ENCODE peak calls at places on chromosome 15, in eight cellular contexts. C is fibroblast of lung, E is spleen, U is heart right ventricle, H is Panc1, K is heart left ventricle, R is psoas muscle, I is tibial nerve. J is an unnamed sample.

GRCh38 chr15:31375772-31376171 is 49.1 kb downstream of the KLF13 start:
- DNase-seq in C (no peak), E (peak; percentile 64), U (no peak), H (no peak), K (no peak), R (no peak), I (no peak), J (no peak)

GRCh38 chr15:71743861-71744382 is 66.4 kb upstream of the NR2E3 start:
- DNase-seq in C (peak; percentile 63), E (no peak), U (no peak), H (no peak), K (peak; percentile 40), R (peak; percentile 61), I (peak; percentile 45), J (no peak)

GRCh38 chr15:62564889-62565288 is 399.8 kb upstream of the C2CD4B start:
- DNase-seq in C (no peak), E (no peak), U (no peak), H (no peak), K (no peak), R (no peak), I (no peak), J (no peak)

GRCh38 chr15:89654847-89655805 is at the start of gene KIF7:
- DNase-seq in C (peak; percentile 57), E (no peak), U (no peak), H (no peak), K (no peak), R (no peak), I (no peak), J (no peak)

GRCh38 chr15:87154771-87155170 is 1075.1 kb downstream of the AGBL1 start:
- DNase-seq in C (no peak), E (no peak), U (no peak), H (no peak), K (no peak), R (no peak), I (no peak), J (no peak)

GRCh38 chr15:58306591-58307312 is 125.0 kb upstream of the LIPC start:
- DNase-seq in C (peak; percentile 14), E (no peak), U (no peak), H (no peak), K (no peak), R (no peak), I (no peak), J (no peak)

GRCh38 chr15:96348112-96349027 is 17.9 kb downstream of the NR2F2 start:
- DNase-seq in C (peak; percentile 44), E (no peak), U (no peak), H (no peak), K (no peak), R (no peak), I (no peak), J (no peak)

GRCh38 chr15:73142802-73143762 is 90.8 kb downstream of the NEO1 start:
- DNase-seq in C (no peak), E (no peak), U (no peak), H (no peak), K (no peak), R (no peak), I (no peak), J (no peak)

GRCh38 chr15:36886135-36887011 is 214.0 kb downstream of the MEIS2 start:
- DNase-seq in C (no peak), E (no peak), U (no peak), H (no peak), K (no peak), R (no peak), I (no peak), J (no peak)

GRCh38 chr15:36884404-36885335 is 215.7 kb downstream of the MEIS2 start:
- DNase-seq in C (no peak), E (no peak), U (no peak), H (no peak), K (no peak), R (no peak), I (no peak), J (no peak)

GRCh38 chr15:36887214-36888017 is 212.9 kb downstream of the MEIS2 start:
- DNase-seq in C (no peak), E (no peak), U (no peak), H (no peak), K (no peak), R (peak; percentile 40), I (no peak), J (no peak)

GRCh38 chr15:36883705-36884355 is 216.5 kb downstream of the MEIS2 start:
- DNase-seq in C (peak; percentile 91), E (peak; percentile 88), U (peak; percentile 87), H (peak; percentile 30), K (peak; percentile 86), R (peak; percentile 88), I (peak; percentile 67), J (peak; percentile 86)

DNA sequence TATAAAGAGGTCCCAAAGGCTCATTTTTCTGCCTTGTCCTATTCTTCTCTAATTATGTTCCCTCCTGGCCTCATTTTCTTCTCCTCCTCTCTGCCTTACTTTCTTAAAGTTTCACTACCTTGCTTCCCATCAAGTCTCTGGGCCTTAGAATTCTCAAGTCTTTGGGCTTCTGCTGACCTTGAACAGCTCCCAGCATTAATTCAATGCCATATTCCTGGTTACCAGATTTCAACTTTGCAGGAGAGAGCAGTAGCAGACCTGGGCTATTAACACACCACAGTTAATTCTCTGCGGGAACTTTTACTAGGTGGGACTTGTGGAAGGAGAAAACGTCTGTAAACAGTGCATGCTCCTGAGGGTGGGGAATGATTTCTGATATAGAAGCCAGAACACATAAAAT is 214.6 kb downstream of the MEIS2 start:
- DNase-seq in C (no peak), E (no peak), U (no peak), H (no peak), K (no peak), R (no peak), I (no peak), J (no peak)
- H3K27me3 ChIP-seq in C (peaks cover 34% of the 10 kb centered on the region), E (peaks cover 50% of the 10 kb centered on the region), U (no peaks in the 10 kb centered on the region), H (peaks cover 24% of the 10 kb centered on the region), K (peaks cover 42% of the 10 kb centered on the region), R (peaks cover 17% of the 10 kb centered on the region), I (peaks cover 100% of the 10 kb centered on the region), J (peaks cover 76% of the 10 kb centered on the region)

DNA sequence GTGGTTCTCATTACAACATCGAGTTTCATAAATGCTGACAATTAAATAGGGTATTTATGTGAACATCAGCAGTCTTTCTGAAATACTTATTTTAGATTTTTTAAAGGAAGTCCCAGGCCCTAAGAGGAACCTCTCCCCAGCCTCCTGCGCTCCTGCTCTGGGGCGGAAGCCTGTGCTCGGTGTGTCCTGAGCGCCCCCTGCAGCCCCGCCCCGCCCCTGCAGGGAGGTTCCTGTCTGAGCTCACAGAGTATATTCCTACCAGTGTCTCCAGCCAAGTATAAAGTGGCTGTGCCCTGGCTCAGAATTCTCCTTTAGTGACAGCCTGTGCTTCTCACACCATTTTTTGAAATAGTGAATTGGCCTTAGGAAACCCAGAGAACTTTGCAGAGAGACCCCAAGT is 567.9 kb downstream of the GOLGA6L6 start:
- DNase-seq in C (no peak), E (no peak), U (no peak), H (no peak), K (no peak), R (no peak), I (no peak), J (no peak)
- H3K9me3 ChIP-seq in C (no peaks in the 10 kb centered on the region), E (no peaks in the 10 kb centered on the region), U (no peaks in the 10 kb centered on the region), H (peaks cover 3% of the 10 kb centered on the region), K (no peaks in the 10 kb centered on the region), R (no peaks in the 10 kb centered on the region), I (no peaks in the 10 kb centered on the region), J (peaks cover 1% of the 10 kb centered on the region)

DNA sequence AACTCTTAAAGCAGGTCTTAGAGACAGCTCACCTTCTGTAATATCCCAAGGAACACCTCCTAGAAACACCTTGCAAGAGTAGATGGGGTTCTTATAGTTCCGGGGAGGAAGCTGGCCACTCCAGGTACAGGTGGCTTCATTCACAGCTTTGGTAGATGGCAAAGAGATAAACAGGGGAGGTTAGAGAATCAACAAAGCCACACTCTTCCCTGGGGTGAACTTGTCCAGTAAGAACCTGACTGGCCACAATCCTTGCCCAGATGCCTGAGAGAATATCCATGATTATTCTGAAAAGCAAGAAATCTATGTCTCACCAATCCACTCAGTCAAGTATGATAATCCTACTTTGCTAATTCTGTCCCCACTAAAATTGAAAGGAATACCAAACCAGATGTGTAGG is 13.6 kb upstream of the RPS17 start:
- DNase-seq in C (no peak), E (no peak), U (no peak), H (no peak), K (no peak), R (no peak), I (no peak), J (no peak)
- H3K27me3 ChIP-seq in C (no peaks in the 10 kb centered on the region), E (no peaks in the 10 kb centered on the region), U (no peaks in the 10 kb centered on the region), H (no peaks in the 10 kb centered on the region), K (no peaks in the 10 kb centered on the region), R (no peaks in the 10 kb centered on the region), I (no peaks in the 10 kb centered on the region), J (no peaks in the 10 kb centered on the region)

DNA sequence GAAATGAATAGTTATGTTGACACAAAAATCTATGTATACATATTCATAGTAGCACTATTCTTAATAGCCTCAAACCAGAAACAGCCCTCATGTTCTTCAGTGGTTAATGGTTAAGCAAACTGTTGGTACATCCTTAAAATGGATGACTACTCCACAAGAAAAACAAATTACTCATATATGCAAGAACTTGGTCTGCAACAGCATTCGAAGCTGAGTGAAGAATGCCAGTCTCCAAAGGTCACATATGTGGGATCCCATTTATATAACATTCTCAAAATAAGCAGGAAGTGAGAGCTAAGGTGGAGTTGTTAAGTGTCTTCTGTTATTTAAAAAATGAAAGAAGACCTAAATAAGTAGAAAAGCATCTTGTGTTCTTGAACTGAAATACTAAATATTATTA is 365.7 kb downstream of the GABRG3 start:
- DNase-seq in C (peak; percentile 31), E (no peak), U (no peak), H (no peak), K (no peak), R (no peak), I (no peak), J (no peak)
- H3K9me3 ChIP-seq in C (no peaks in the 10 kb centered on the region), E (no peaks in the 10 kb centered on the region), U (no peaks in the 10 kb centered on the region), H (peaks cover 2% of the 10 kb centered on the region), K (no peaks in the 10 kb centered on the region), R (no peaks in the 10 kb centered on the region), I (no peaks in the 10 kb centered on the region), J (peaks cover 2% of the 10 kb centered on the region)

DNA sequence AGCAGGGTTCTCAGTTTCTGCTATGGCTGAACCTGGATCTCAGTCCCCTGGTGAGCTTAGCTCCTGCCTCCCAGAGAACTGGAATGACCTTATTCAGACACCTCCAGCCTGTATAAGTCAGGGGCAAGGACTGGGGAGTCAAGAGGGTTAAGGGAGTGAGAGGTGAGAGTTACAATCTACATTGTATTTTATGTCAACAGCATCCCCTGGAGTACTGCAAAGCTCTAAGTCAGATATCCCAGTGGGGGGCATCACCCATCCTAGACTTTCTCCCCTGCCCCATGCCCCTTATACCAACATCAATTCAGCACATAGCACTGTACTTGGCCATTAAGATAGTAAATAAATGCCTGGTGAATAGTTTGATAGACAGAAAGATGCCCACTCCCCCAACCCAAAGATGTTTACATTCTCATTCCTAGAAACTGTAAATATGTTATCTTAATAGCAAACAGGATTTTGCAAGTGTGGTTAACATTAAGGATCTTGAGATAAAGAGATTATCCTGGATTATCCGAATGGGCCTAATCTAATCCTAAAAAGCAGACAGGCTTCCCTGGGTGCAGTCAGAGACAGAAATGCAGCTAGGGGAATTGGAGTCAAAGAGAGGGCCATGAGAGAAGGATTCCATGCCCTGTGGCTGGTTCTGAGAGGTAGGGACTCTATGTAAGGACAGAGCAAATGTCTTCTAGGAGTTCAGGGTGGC is 132.3 kb upstream of the RASGRP1 start:
- DNase-seq in C (no peak), E (no peak), U (no peak), H (no peak), K (no peak), R (no peak), I (no peak), J (no peak)
- H3K27me3 ChIP-seq in C (no peaks in the 10 kb centered on the region), E (no peaks in the 10 kb centered on the region), U (no peaks in the 10 kb centered on the region), H (no peaks in the 10 kb centered on the region), K (no peaks in the 10 kb centered on the region), R (no peaks in the 10 kb centered on the region), I (no peaks in the 10 kb centered on the region), J (no peaks in the 10 kb centered on the region)

GRCh38 chr15:25251700-25252390 is 187.0 kb downstream of the UBE3A start:
- DNase-seq in C (no peak), E (peak; percentile 64), U (no peak), H (no peak), K (peak; percentile 11), R (peak; percentile 42), I (no peak), J (no peak)
- H3K9me3 ChIP-seq in C (no peaks in the 10 kb centered on the region), E (peaks cover 83% of the 10 kb centered on the region), U (no peaks in the 10 kb centered on the region), H (no peaks in the 10 kb centered on the region), K (no peaks in the 10 kb centered on the region), R (peaks cover 12% of the 10 kb centered on the region), I (no peaks in the 10 kb centered on the region), J (peaks cover 7% of the 10 kb centered on the region)